ENCODE peak calls at places on chromosome 7, in four cellular contexts. L, C, H and U are unnamed samples.

GRCh38 chr7:5661941-5662340 is 119.5 kb downstream of the RNF216 start:
- DNase-seq in L (no peak), C (no peak), H (no peak), U (peak; percentile 89)

GRCh38 chr7:137840183-137840779 is 6.5 kb downstream of the DGKI start:
- DNase-seq in H (no peak), C (no peak), L (no peak), U (no peak)

GRCh38 chr7:26061340-26062239 is 90.4 kb upstream of the NFE2L3 start:
- DNase-seq in L (peak; percentile 71), C (no peak), H (peak; percentile 73), U (peak; percentile 11)

GRCh38 chr7:127708788-127709187 is 56.8 kb downstream of the SND1 start:
- DNase-seq in H (peak; percentile 81), L (peak; percentile 71), C (no peak), U (peak; percentile 88)

GRCh38 chr7:43872401-43873165 is 3.3 kb upstream of the MRPS24 start:
- DNase-seq in L (peak; percentile 59), C (no peak), H (no peak), U (no peak)

GRCh38 chr7:47392241-47392759 is 189.6 kb downstream of the TNS3 start:
- DNase-seq in H (peak; percentile 72), C (peak; percentile 81), L (peak; percentile 79), U (peak; percentile 46)

GRCh38 chr7:23907012-23907411 is 197.0 kb downstream of the STK31 start:
- DNase-seq in C (no peak), H (no peak), L (no peak), U (no peak)

GRCh38 chr7:20307901-20308300 is 22.8 kb upstream of the ITGB8 start:
- DNase-seq in L (no peak), C (no peak), H (no peak), U (peak; percentile 62)

GRCh38 chr7:74604326-74605020 is 53.0 kb upstream of the GTF2I start:
- DNase-seq in H (peak; percentile 76), C (no peak), L (peak; percentile 45), U (no peak)

GRCh38 chr7:11168622-11169170 is 195.0 kb downstream of the PHF14 start:
- DNase-seq in H (no peak), L (no peak), C (no peak), U (no peak)

GRCh38 chr7:151897201-151897711 is 20.3 kb upstream of the PRKAG2 start:
- DNase-seq in H (no peak), C (no peak), L (no peak), U (no peak)

GRCh38 chr7:142746268-142746667 is 3.0 kb upstream of the PRSS1 start:
- DNase-seq in L (no peak), C (no peak), H (no peak), U (no peak)

GRCh38 chr7:120933475-120933874 is 17.1 kb upstream of the ING3 start:
- DNase-seq in L (no peak), H (no peak), C (no peak), U (no peak)

GRCh38 chr7:52154382-52154781 is 837.8 kb upstream of the COBL start:
- DNase-seq in C (no peak), H (no peak), L (no peak), U (no peak)